ENCODE peak calls at places on chromosomes 13 and 19, in seven cellular contexts. One of them, this sample, is unnamed.

GRCh38 chr19:44455100-44455499 is 6.8 kb upstream of the ZNF229 start:
- DNase-seq in PC-9: no peak
- DNase-seq in adrenal gland: no peak
- DNase-seq in psoas muscle: no peak
- DNase-seq in spleen: no peak
- DNase-seq in body of pancreas: no peak
- DNase-seq in HFF-Myc: no peak
- DNase-seq in this sample: no peak

GRCh38 chr13:37014609-37015008 is 14.0 kb downstream of the EXOSC8 start:
- DNase-seq in PC-9: no peak
- DNase-seq in adrenal gland: no peak
- DNase-seq in psoas muscle: no peak
- DNase-seq in spleen: no peak
- DNase-seq in body of pancreas: no peak
- DNase-seq in HFF-Myc: no peak
- DNase-seq in this sample: peak; percentile 11

GRCh38 chr19:40601061-40601973 is at the start of gene LTBP4:
- DNase-seq in PC-9: no peak
- DNase-seq in adrenal gland: no peak
- DNase-seq in psoas muscle: peak; percentile 78
- DNase-seq in spleen: peak; percentile 82
- DNase-seq in body of pancreas: no peak
- DNase-seq in HFF-Myc: no peak
- DNase-seq in this sample: peak; percentile 46

GRCh38 chr13:91724591-91724990 is 326.2 kb downstream of the GPC5 start:
- DNase-seq in PC-9: no peak
- DNase-seq in adrenal gland: peak; percentile 70
- DNase-seq in psoas muscle: no peak
- DNase-seq in spleen: no peak
- DNase-seq in body of pancreas: no peak
- DNase-seq in HFF-Myc: no peak
- DNase-seq in this sample: no peak

GRCh38 chr19:10517760-10518443 is 655 bp upstream of the S1PR5 start:
- DNase-seq in PC-9: peak; percentile 65
- DNase-seq in adrenal gland: no peak
- DNase-seq in psoas muscle: no peak
- DNase-seq in spleen: no peak
- DNase-seq in body of pancreas: no peak
- DNase-seq in HFF-Myc: no peak
- DNase-seq in this sample: peak; percentile 21

GRCh38 chr13:93862259-93862658 is 617.2 kb downstream of the DCT start:
- DNase-seq in PC-9: no peak
- DNase-seq in adrenal gland: no peak
- DNase-seq in psoas muscle: no peak
- DNase-seq in spleen: no peak
- DNase-seq in body of pancreas: no peak
- DNase-seq in HFF-Myc: no peak
- DNase-seq in this sample: peak; percentile 23

GRCh38 chr19:10913716-10914340 is 14.6 kb downstream of the YIPF2 start:
- DNase-seq in PC-9: no peak
- DNase-seq in adrenal gland: no peak
- DNase-seq in psoas muscle: no peak
- DNase-seq in spleen: no peak
- DNase-seq in body of pancreas: no peak
- DNase-seq in HFF-Myc: no peak
- DNase-seq in this sample: no peak

GRCh38 chr19:45947926-45948325 is 25.7 kb downstream of the NOVA2 start:
- DNase-seq in PC-9: no peak
- DNase-seq in adrenal gland: no peak
- DNase-seq in psoas muscle: no peak
- DNase-seq in spleen: no peak
- DNase-seq in body of pancreas: no peak
- DNase-seq in HFF-Myc: no peak
- DNase-seq in this sample: peak; percentile 49

GRCh38 chr13:85582890-85583289 is 216.3 kb downstream of the SLITRK6 start:
- DNase-seq in PC-9: no peak
- DNase-seq in adrenal gland: no peak
- DNase-seq in psoas muscle: no peak
- DNase-seq in spleen: no peak
- DNase-seq in body of pancreas: no peak
- DNase-seq in HFF-Myc: no peak
- DNase-seq in this sample: no peak

GRCh38 chr19:919157-920050 is 2.3 kb downstream of the KISS1R start:
- DNase-seq in PC-9: peak; percentile 58
- DNase-seq in adrenal gland: no peak
- DNase-seq in psoas muscle: no peak
- DNase-seq in spleen: peak; percentile 87
- DNase-seq in body of pancreas: no peak
- DNase-seq in HFF-Myc: no peak
- DNase-seq in this sample: no peak

GRCh38 chr13:94534171-94534570 is 54.7 kb upstream of the DCT start:
- DNase-seq in PC-9: no peak
- DNase-seq in adrenal gland: no peak
- DNase-seq in psoas muscle: no peak
- DNase-seq in spleen: no peak
- DNase-seq in body of pancreas: no peak
- DNase-seq in HFF-Myc: no peak
- DNase-seq in this sample: no peak

GRCh38 chr13:26074706-26075105 is 22.9 kb upstream of the SHISA2 start:
- DNase-seq in PC-9: peak; percentile 0
- DNase-seq in adrenal gland: no peak
- DNase-seq in psoas muscle: no peak
- DNase-seq in spleen: no peak
- DNase-seq in body of pancreas: no peak
- DNase-seq in HFF-Myc: no peak
- DNase-seq in this sample: peak; percentile 65

GRCh38 chr19:33376423-33376822 is 2.9 kb downstream of the CEBPG start:
- DNase-seq in PC-9: peak; percentile 44
- DNase-seq in adrenal gland: peak; percentile 81
- DNase-seq in psoas muscle: peak; percentile 85
- DNase-seq in spleen: no peak
- DNase-seq in body of pancreas: peak; percentile 65
- DNase-seq in HFF-Myc: peak; percentile 36
- DNase-seq in this sample: peak; percentile 86

GRCh38 chr13:44573790-44574465 is 2.2 kb downstream of the TSC22D1 start:
- DNase-seq in PC-9: peak; percentile 39
- DNase-seq in adrenal gland: no peak
- DNase-seq in psoas muscle: peak; percentile 65
- DNase-seq in spleen: no peak
- DNase-seq in body of pancreas: peak; percentile 27
- DNase-seq in HFF-Myc: peak; percentile 54
- DNase-seq in this sample: peak; percentile 35

GRCh38 chr19:869245-870177 is 10.0 kb downstream of the CFD start:
- DNase-seq in PC-9: peak; percentile 72
- DNase-seq in adrenal gland: peak; percentile 80
- DNase-seq in psoas muscle: peak; percentile 84
- DNase-seq in spleen: no peak
- DNase-seq in body of pancreas: no peak
- DNase-seq in HFF-Myc: peak; percentile 90
- DNase-seq in this sample: peak; percentile 91

GRCh38 chr13:113074876-113075275 is 30.7 kb upstream of the F7 start:
- DNase-seq in PC-9: no peak
- DNase-seq in adrenal gland: no peak
- DNase-seq in psoas muscle: peak; percentile 40
- DNase-seq in spleen: peak; percentile 42
- DNase-seq in body of pancreas: no peak
- DNase-seq in HFF-Myc: no peak
- DNase-seq in this sample: no peak

GRCh38 chr13:50030315-50030714 is 15.1 kb downstream of the KCNRG start:
- DNase-seq in PC-9: no peak
- DNase-seq in adrenal gland: no peak
- DNase-seq in psoas muscle: no peak
- DNase-seq in spleen: no peak
- DNase-seq in body of pancreas: no peak
- DNase-seq in HFF-Myc: no peak
- DNase-seq in this sample: peak; percentile 37

GRCh38 chr13:30870049-30870884 is 35.8 kb upstream of the MEDAG start:
- DNase-seq in PC-9: peak; percentile 86
- DNase-seq in adrenal gland: peak; percentile 85
- DNase-seq in psoas muscle: peak; percentile 90
- DNase-seq in spleen: no peak
- DNase-seq in body of pancreas: peak; percentile 34
- DNase-seq in HFF-Myc: peak; percentile 95
- DNase-seq in this sample: peak; percentile 100

GRCh38 chr19:48650974-48651681 is 5.1 kb upstream of the CA11 start:
- DNase-seq in PC-9: no peak
- DNase-seq in adrenal gland: no peak
- DNase-seq in psoas muscle: no peak
- DNase-seq in spleen: no peak
- DNase-seq in body of pancreas: no peak
- DNase-seq in HFF-Myc: no peak
- DNase-seq in this sample: no peak

GRCh38 chr19:39356647-39357046 is 14.4 kb downstream of the SAMD4B start:
- DNase-seq in PC-9: no peak
- DNase-seq in adrenal gland: no peak
- DNase-seq in psoas muscle: no peak
- DNase-seq in spleen: no peak
- DNase-seq in body of pancreas: no peak
- DNase-seq in HFF-Myc: no peak
- DNase-seq in this sample: no peak

GRCh38 chr13:56670563-56670962 is 470.2 kb upstream of the PRR20A start:
- DNase-seq in PC-9: no peak
- DNase-seq in adrenal gland: no peak
- DNase-seq in psoas muscle: no peak
- DNase-seq in spleen: no peak
- DNase-seq in body of pancreas: no peak
- DNase-seq in HFF-Myc: no peak
- DNase-seq in this sample: no peak

GRCh38 chr19:41705393-41706174 is 2.8 kb upstream of the CEACAM5 start:
- DNase-seq in PC-9: peak; percentile 46
- DNase-seq in adrenal gland: no peak
- DNase-seq in psoas muscle: no peak
- DNase-seq in spleen: no peak
- DNase-seq in body of pancreas: peak; percentile 31
- DNase-seq in HFF-Myc: no peak
- DNase-seq in this sample: peak; percentile 4

GRCh38 chr19:41707871-41708371 is 505 bp upstream of the CEACAM5 start:
- DNase-seq in PC-9: no peak
- DNase-seq in adrenal gland: no peak
- DNase-seq in psoas muscle: no peak
- DNase-seq in spleen: no peak
- DNase-seq in body of pancreas: no peak
- DNase-seq in HFF-Myc: no peak
- DNase-seq in this sample: no peak

GRCh38 chr19:41706741-41707501 is 1.5 kb upstream of the CEACAM5 start:
- DNase-seq in PC-9: peak; percentile 81
- DNase-seq in adrenal gland: peak; percentile 53
- DNase-seq in psoas muscle: peak; percentile 59
- DNase-seq in spleen: peak; percentile 90
- DNase-seq in body of pancreas: peak; percentile 82
- DNase-seq in HFF-Myc: no peak
- DNase-seq in this sample: peak; percentile 36

GRCh38 chr19:41708481-41708880 is at the start of gene CEACAM5:
- DNase-seq in PC-9: no peak
- DNase-seq in adrenal gland: no peak
- DNase-seq in psoas muscle: no peak
- DNase-seq in spleen: peak; percentile 51
- DNase-seq in body of pancreas: no peak
- DNase-seq in HFF-Myc: no peak
- DNase-seq in this sample: no peak

GRCh38 chr19:41707502-41707812 is 969 bp upstream of the CEACAM5 start:
- DNase-seq in PC-9: no peak
- DNase-seq in adrenal gland: no peak
- DNase-seq in psoas muscle: no peak
- DNase-seq in spleen: no peak
- DNase-seq in body of pancreas: no peak
- DNase-seq in HFF-Myc: no peak
- DNase-seq in this sample: no peak
- TF ChIP-seq CTCF in PC-9: no peak
- TF ChIP-seq CTCF in adrenal gland: no peak
- TF ChIP-seq CTCF in psoas muscle: no peak
- TF ChIP-seq CTCF in spleen: no peak
- TF ChIP-seq CTCF in body of pancreas: no peak
- TF ChIP-seq CTCF in HFF-Myc: no peak
- TF ChIP-seq CTCF in this sample: no peak

GRCh38 chr13:29847501-29847983 is 2.9 kb downstream of the UBL3 start:
- DNase-seq in PC-9: no peak
- DNase-seq in adrenal gland: peak; percentile 60
- DNase-seq in psoas muscle: no peak
- DNase-seq in spleen: no peak
- DNase-seq in body of pancreas: no peak
- DNase-seq in HFF-Myc: no peak
- DNase-seq in this sample: peak; percentile 52
- H3K4me3 ChIP-seq in PC-9: peak overlapping the region; percentile 75
- H3K4me3 ChIP-seq in adrenal gland: peak overlapping the region; percentile 78
- H3K4me3 ChIP-seq in psoas muscle: peak overlapping the region; percentile 92
- H3K4me3 ChIP-seq in spleen: peak overlapping the region; percentile 58
- H3K4me3 ChIP-seq in body of pancreas: no peak overlapping the region
- H3K4me3 ChIP-seq in HFF-Myc: peak overlapping the region; percentile 79
- H3K4me3 ChIP-seq in this sample: peak overlapping the region; percentile 42

GRCh38 chr13:22800726-22801401 is 379.9 kb upstream of the SGCG start:
- DNase-seq in PC-9: no peak
- DNase-seq in adrenal gland: peak; percentile 74
- DNase-seq in psoas muscle: no peak
- DNase-seq in spleen: no peak
- DNase-seq in body of pancreas: no peak
- DNase-seq in HFF-Myc: no peak
- DNase-seq in this sample: peak; percentile 10

DNA sequence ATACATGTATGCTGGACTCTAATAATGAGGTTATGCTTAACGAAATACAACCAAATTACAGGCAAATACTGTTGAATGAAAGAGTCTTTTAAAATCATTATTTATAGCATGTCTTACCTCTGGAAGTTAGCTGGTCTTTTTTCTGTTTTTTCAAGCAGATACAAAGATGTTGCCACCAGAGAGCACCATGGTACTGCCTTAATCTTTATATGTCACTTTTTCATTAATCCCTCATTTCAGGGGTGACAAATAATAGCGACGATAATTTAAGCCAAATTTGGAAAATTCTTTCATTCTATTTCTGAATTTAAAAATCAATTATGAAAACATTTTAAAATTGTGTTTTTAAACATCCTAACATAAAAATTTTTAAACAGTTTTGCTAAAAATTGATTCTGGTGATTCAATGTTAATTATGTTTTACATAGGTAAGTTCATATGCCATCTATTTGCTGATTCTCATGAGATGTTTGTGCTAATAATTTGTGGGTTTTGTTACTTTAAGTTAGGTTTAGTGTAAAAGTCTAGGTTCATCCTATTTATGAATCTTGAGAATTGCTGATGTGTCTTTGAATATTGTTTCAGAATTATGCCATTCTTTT is 379.3 kb upstream of the SGCG start:
- DNase-seq in PC-9: no peak
- DNase-seq in adrenal gland: no peak
- DNase-seq in psoas muscle: no peak
- DNase-seq in spleen: no peak
- DNase-seq in body of pancreas: no peak
- DNase-seq in HFF-Myc: no peak
- DNase-seq in this sample: peak; percentile 10
- TF ChIP-seq CTCF in PC-9: no peak
- TF ChIP-seq CTCF in adrenal gland: peak; percentile 9
- TF ChIP-seq CTCF in psoas muscle: peak; percentile 42
- TF ChIP-seq CTCF in spleen: no peak
- TF ChIP-seq CTCF in body of pancreas: no peak
- TF ChIP-seq CTCF in HFF-Myc: no peak
- TF ChIP-seq CTCF in this sample: no peak

GRCh38 chr19:14383898-14384669 is 2.8 kb downstream of the ADGRE5 start:
- DNase-seq in PC-9: peak; percentile 14
- DNase-seq in adrenal gland: peak; percentile 64
- DNase-seq in psoas muscle: peak; percentile 68
- DNase-seq in spleen: no peak
- DNase-seq in body of pancreas: no peak
- DNase-seq in HFF-Myc: no peak
- DNase-seq in this sample: peak; percentile 48
- H3K4me3 ChIP-seq in PC-9: peak overlapping the region; percentile 10
- H3K4me3 ChIP-seq in adrenal gland: peak overlapping the region; percentile 59
- H3K4me3 ChIP-seq in psoas muscle: peak overlapping the region; percentile 85
- H3K4me3 ChIP-seq in spleen: peak overlapping the region; percentile 89
- H3K4me3 ChIP-seq in body of pancreas: no peak overlapping the region
- H3K4me3 ChIP-seq in HFF-Myc: peak overlapping the region; percentile 60
- H3K4me3 ChIP-seq in this sample: peak overlapping the region; percentile 45

This sample was measured in cardiac fibroblast.